ENCODE peak calls at places on chromosomes 11 and 22, in seven cellular contexts. V is spleen, C is psoas muscle, M is IMR-90, Z is neural progenitor cell, Y is iPS DF 6.9, J is right atrium auricular region. K is an unnamed sample. For H3K4me1, the result is how much of the 10 kb centered on the place peaks cover.

GRCh38 chr11:118537409-118537980 is 6.5 kb downstream of the TMEM25 start:
- DNase-seq in V (no peak), C (no peak), M (no peak), Z (no peak), Y (no peak), J (no peak), K (no peak)

GRCh38 chr11:87368876-87369480 is 331.2 kb downstream of the TMEM135 start:
- DNase-seq in V (no peak), C (no peak), M (no peak), Z (no peak), Y (no peak), J (no peak), K (no peak)

GRCh38 chr11:68673291-68673930 is 10.9 kb upstream of the GAL start:
- DNase-seq in V (peak), C (peak), M (no peak), Z (no peak), Y (no peak), J (no peak), K (peak)

GRCh38 chr11:126628790-126629621 is 273.5 kb downstream of the ST3GAL4 start:
- DNase-seq in V (no peak), C (no peak), M (peak), Z (no peak), Y (no peak), J (no peak), K (no peak)

GRCh38 chr11:83449338-83449913 is 163.3 kb upstream of the CCDC90B start:
- DNase-seq in V (no peak), C (no peak), M (no peak), Z (no peak), Y (no peak), J (no peak), K (no peak)

GRCh38 chr22:43399338-43399979 is 12.4 kb upstream of the MPPED1 start:
- DNase-seq in V (peak), C (no peak), M (no peak), Z (no peak), Y (no peak), J (no peak), K (no peak)

GRCh38 chr11:104159356-104159755 is 4.6 kb downstream of the PDGFD start:
- DNase-seq in V (no peak), C (no peak), M (peak), Z (no peak), Y (no peak), J (no peak), K (no peak)

GRCh38 chr11:57700425-57700824 is 11.6 kb downstream of the MED19 start:
- DNase-seq in V (no peak), C (no peak), M (no peak), Z (peak), Y (no peak), J (no peak), K (no peak)

GRCh38 chr11:62487698-62488551 is 58.7 kb downstream of the AHNAK start:
- DNase-seq in V (no peak), C (no peak), M (no peak), Z (no peak), Y (no peak), J (no peak), K (no peak)

GRCh38 chr11:61052182-61052972 is 49.9 kb upstream of the CD5 start:
- DNase-seq in V (peak), C (no peak), M (no peak), Z (no peak), Y (no peak), J (no peak), K (no peak)

GRCh38 chr11:110991621-110992355 is 253.7 kb upstream of the POU2AF2 start:
- DNase-seq in V (no peak), C (peak), M (no peak), Z (no peak), Y (no peak), J (no peak), K (no peak)

GRCh38 chr22:46942816-46943783 is 180.7 kb downstream of the TBC1D22A start:
- DNase-seq in V (peak), C (peak), M (no peak), Z (no peak), Y (no peak), J (peak), K (no peak)

GRCh38 chr11:59678118-59678812 is 9.4 kb upstream of the PATL1 start:
- DNase-seq in V (no peak), C (no peak), M (no peak), Z (no peak), Y (no peak), J (no peak), K (no peak)

GRCh38 chr11:65468874-65469333 is 29.9 kb upstream of the MALAT1 start:
- DNase-seq in V (peak), C (no peak), M (no peak), Z (peak), Y (no peak), J (no peak), K (peak)

GRCh38 chr11:61332266-61332822 is 561 bp downstream of the DDB1 start:
- DNase-seq in V (no peak), C (no peak), M (peak), Z (peak), Y (no peak), J (no peak), K (no peak)

GRCh38 chr11:66710384-66710930 is 18.6 kb downstream of the SPTBN2 start:
- DNase-seq in V (no peak), C (peak), M (no peak), Z (no peak), Y (no peak), J (no peak), K (no peak)

GRCh38 chr11:122115520-122116343 is at the start of gene BLID:
- DNase-seq in V (no peak), C (peak), M (peak), Z (peak), Y (no peak), J (no peak), K (peak)

GRCh38 chr11:96149743-96150555 is 193.0 kb downstream of the MAML2 start:
- DNase-seq in V (no peak), C (no peak), M (peak), Z (no peak), Y (no peak), J (no peak), K (no peak)

GRCh38 chr22:32079110-32080089 is 36.3 kb downstream of the SLC5A1 start:
- DNase-seq in V (no peak), C (no peak), M (peak), Z (no peak), Y (no peak), J (no peak), K (no peak)

GRCh38 chr11:20661445-20661844 is 7.9 kb upstream of the NELL1 start:
- DNase-seq in V (no peak), C (no peak), M (no peak), Z (no peak), Y (no peak), J (no peak), K (no peak)

GRCh38 chr11:80873309-80873999 is 1432.6 kb upstream of the TENM4 start:
- DNase-seq in V (no peak), C (no peak), M (no peak), Z (no peak), Y (no peak), J (no peak), K (no peak)

GRCh38 chr11:36150986-36151385 is 138.2 kb downstream of the COMMD9 start:
- DNase-seq in V (no peak), C (no peak), M (peak), Z (no peak), Y (no peak), J (no peak), K (no peak)

GRCh38 chr11:128471138-128471661 is 116.2 kb downstream of the ETS1 start:
- DNase-seq in V (peak), C (no peak), M (no peak), Z (no peak), Y (no peak), J (no peak), K (no peak)

GRCh38 chr22:48980409-48980808 is 847.3 kb downstream of the BRD1 start:
- DNase-seq in V (no peak), C (no peak), M (no peak), Z (no peak), Y (no peak), J (no peak), K (no peak)

GRCh38 chr11:110125632-110126031 is 32.4 kb downstream of the ZC3H12C start:
- DNase-seq in V (no peak), C (no peak), M (peak), Z (no peak), Y (no peak), J (no peak), K (no peak)

GRCh38 chr22:29351891-29352290 is 36.4 kb upstream of the RASL10A start:
- DNase-seq in V (peak), C (peak), M (no peak), Z (no peak), Y (no peak), J (no peak), K (no peak)

GRCh38 chr11:111635706-111636045 is 33.4 kb downstream of the SIK2 start:
- DNase-seq in V (no peak), C (no peak), M (peak), Z (no peak), Y (no peak), J (no peak), K (no peak)

GRCh38 chr22:49648053-49648452 is 179.6 kb downstream of the BRD1 start:
- DNase-seq in V (no peak), C (no peak), M (no peak), Z (no peak), Y (no peak), J (no peak), K (no peak)

GRCh38 chr11:73585834-73586575 is 11.9 kb downstream of the FAM168A start:
- DNase-seq in V (no peak), C (no peak), M (peak), Z (no peak), Y (no peak), J (no peak), K (no peak)

GRCh38 chr11:102810943-102811528 is 13.1 kb upstream of the MMP1 start:
- DNase-seq in V (no peak), C (no peak), M (peak), Z (peak), Y (peak), J (no peak), K (no peak)

GRCh38 chr11:61533401-61533800 is 24.9 kb downstream of the LRRC10B start:
- DNase-seq in V (no peak), C (no peak), M (no peak), Z (no peak), Y (no peak), J (no peak), K (no peak)

GRCh38 chr11:112652786-112653390 is 308.3 kb upstream of the NCAM1 start:
- DNase-seq in V (no peak), C (no peak), M (peak), Z (no peak), Y (no peak), J (no peak), K (no peak)

GRCh38 chr11:129331871-129332274 is 43.8 kb upstream of the BARX2 start:
- DNase-seq in V (peak), C (peak), M (peak), Z (peak), Y (peak), J (peak), K (peak)

GRCh38 chr11:31956310-31956709 is 134.6 kb upstream of the RCN1 start:
- DNase-seq in V (no peak), C (no peak), M (peak), Z (no peak), Y (no peak), J (no peak), K (no peak)

GRCh38 chr11:1126491-1126926 is 31.2 kb upstream of the MUC5AC start:
- DNase-seq in V (no peak), C (no peak), M (no peak), Z (no peak), Y (no peak), J (no peak), K (peak)

GRCh38 chr11:45995342-45995734 is 72.9 kb downstream of the LARGE2 start:
- DNase-seq in V (no peak), C (no peak), M (no peak), Z (no peak), Y (no peak), J (no peak), K (no peak)

DNA sequence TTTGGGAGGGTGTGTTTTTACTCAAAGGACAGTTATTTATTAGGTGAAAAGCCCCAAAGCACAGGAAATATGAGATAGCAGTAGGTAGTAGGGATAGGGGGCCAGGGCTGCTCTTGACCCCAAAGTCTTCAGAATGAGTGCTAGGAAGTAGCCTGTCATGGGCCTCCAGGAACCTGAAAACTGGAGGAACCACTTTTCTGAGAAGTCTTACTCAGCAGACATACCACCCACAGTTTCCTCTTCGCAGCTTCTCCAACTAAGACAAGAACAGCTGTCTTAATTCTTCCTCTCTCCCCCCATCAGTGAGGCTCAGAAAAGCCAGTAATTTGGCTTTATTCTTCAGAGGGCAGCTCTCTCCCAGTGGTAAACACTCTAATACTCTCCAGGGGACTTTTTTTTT is 84.0 kb upstream of the CTSC start:
- DNase-seq in V (no peak), C (no peak), M (peak), Z (peak), Y (no peak), J (no peak), K (no peak)
- H3K4me1 ChIP-seq in V (under half), C (under half), M (under half), Z (under half), Y (under half), J (under half), K (under half)

GRCh38 chr11:8711895-8712442 is 29.4 kb downstream of the RPL27A start:
- DNase-seq in V (no peak), C (no peak), M (no peak), Z (no peak), Y (no peak), J (no peak), K (no peak)
- H3K4me1 ChIP-seq in V (under half), C (half or more), M (under half), Z (under half), Y (under half), J (half or more), K (under half)

DNA sequence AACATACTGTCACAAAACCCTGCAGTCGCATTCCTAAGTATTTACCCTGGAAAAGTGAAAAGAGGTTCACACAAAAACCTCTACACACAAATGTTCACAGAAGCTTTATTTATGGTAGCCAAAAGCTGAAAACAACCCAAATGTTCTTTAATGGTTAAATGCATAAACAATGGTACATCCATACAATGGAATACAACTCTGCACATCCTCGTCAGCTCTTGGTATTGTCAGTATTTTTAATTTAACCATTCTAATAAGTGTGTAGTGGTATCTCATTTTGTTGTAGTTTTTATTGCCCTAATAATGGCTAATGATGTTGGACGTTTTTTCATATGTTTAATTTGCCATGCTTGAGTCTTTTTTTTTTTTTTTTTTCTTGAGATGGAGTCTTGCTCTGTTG is 99.4 kb downstream of the ATXN10 start:
- DNase-seq in V (no peak), C (no peak), M (no peak), Z (no peak), Y (no peak), J (no peak), K (no peak)
- H3K4me1 ChIP-seq in V (under half), C (under half), M (under half), Z (under half), Y (under half), J (under half), K (under half)

DNA sequence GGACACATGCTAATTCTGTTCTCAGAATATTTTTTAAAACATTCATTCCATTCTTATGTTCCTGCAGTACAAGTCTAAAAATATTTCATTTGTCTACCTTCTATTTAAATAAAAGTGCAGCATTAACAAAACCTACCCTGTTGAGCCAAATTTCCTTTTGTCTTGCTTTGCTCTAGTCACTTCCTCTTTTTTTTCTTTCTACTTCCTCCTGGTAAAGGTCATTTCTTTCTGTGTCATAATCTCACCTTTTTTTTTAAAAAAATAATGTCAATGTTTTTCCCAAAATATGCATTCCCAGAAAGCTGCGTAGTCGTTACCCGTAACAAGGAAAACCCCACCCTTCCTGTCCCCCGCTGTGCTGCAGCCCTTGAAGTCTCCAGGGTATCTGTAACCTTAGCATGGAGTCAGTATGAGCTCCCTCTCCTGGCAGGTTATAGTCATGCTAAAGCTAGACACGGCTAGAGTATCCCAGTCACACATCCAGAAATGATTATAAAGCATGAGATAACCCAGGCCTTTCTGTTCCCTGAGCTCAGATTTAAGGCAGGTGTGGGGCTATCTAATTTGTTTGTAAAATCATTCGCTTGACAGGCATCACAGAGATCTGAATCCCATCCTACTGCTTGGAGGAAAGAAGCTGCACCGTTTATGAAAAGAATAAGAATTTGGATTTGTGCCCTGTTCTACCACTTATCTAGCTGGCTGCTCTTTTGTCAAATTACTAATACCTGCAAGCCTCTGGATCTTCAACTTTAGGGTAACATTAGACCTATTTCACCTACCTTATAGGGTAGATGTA is 51.1 kb upstream of the EED start:
- DNase-seq in V (peak), C (peak), M (peak), Z (peak), Y (peak), J (peak), K (peak)
- H3K4me1 ChIP-seq in V (under half), C (under half), M (under half), Z (under half), Y (under half), J (under half), K (under half)

GRCh38 chr22:20528405-20528978 is 21.1 kb downstream of the MED15 start:
- DNase-seq in V (no peak), C (no peak), M (no peak), Z (no peak), Y (no peak), J (no peak), K (no peak)

GRCh38 chr22:20526305-20526627 is 18.9 kb downstream of the MED15 start:
- DNase-seq in V (no peak), C (no peak), M (no peak), Z (no peak), Y (no peak), J (no peak), K (no peak)

GRCh38 chr22:20525048-20525447 is 17.6 kb downstream of the MED15 start:
- DNase-seq in V (no peak), C (no peak), M (no peak), Z (no peak), Y (no peak), J (no peak), K (no peak)

GRCh38 chr22:20524004-20524481 is 16.6 kb downstream of the MED15 start:
- DNase-seq in V (no peak), C (no peak), M (peak), Z (no peak), Y (no peak), J (no peak), K (no peak)

GRCh38 chr22:20526628-20527355 is 19.4 kb downstream of the MED15 start:
- DNase-seq in V (no peak), C (no peak), M (peak), Z (no peak), Y (no peak), J (no peak), K (no peak)
- H3K4me1 ChIP-seq in V (under half), C (under half), M (under half), Z (under half), Y (under half), J (half or more), K (under half)

GRCh38 chr11:3942160-3942955 is 86.9 kb downstream of the STIM1 start:
- DNase-seq in V (no peak), C (no peak), M (no peak), Z (no peak), Y (no peak), J (no peak), K (no peak)

GRCh38 chr11:3944198-3944597 is 88.7 kb downstream of the STIM1 start:
- DNase-seq in V (no peak), C (peak), M (no peak), Z (no peak), Y (no peak), J (no peak), K (no peak)

GRCh38 chr11:3939651-3940190 is 84.3 kb downstream of the STIM1 start:
- DNase-seq in V (no peak), C (no peak), M (peak), Z (no peak), Y (no peak), J (no peak), K (no peak)

GRCh38 chr11:3946445-3947017 is 91.1 kb downstream of the STIM1 start:
- DNase-seq in V (no peak), C (no peak), M (no peak), Z (no peak), Y (no peak), J (no peak), K (no peak)

GRCh38 chr11:3942956-3943497 is 87.6 kb downstream of the STIM1 start:
- DNase-seq in V (no peak), C (no peak), M (no peak), Z (no peak), Y (no peak), J (no peak), K (no peak)
- H3K4me1 ChIP-seq in V (half or more), C (half or more), M (under half), Z (under half), Y (under half), J (half or more), K (half or more)

DNA sequence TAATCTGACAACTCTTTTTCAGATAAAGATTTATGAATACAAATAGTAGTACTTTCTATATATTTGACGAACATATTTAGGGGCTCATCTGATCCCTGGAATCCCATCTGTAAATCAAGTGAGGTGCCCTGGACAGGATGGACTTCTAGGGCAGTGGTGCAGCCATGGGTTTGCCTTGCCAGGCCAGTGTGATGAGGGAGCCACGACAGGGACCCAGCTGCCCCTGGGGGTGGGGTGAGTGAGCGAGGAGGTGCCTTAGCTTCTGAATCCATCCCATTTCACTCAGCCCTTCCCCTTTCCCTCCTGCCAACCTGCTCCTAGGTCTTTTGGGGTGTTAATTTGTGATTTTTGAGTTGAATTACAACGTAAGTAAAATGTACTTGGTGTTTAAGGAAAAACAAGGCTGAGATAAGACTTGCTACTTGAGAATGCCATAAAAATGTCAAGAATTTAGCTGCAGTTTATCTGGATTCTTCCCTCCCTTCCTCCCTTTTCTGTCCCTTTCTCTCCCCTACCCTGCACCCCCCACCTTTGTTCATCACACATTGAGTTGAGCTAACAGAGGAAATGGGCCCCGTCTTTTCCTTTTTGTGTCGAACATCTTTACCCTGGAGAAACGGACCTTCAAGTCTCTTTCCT is 60.8 kb downstream of the PPFIBP2 start:
- DNase-seq in V (no peak), C (no peak), M (no peak), Z (no peak), Y (no peak), J (no peak), K (no peak)
- H3K4me1 ChIP-seq in V (under half), C (half or more), M (half or more), Z (under half), Y (under half), J (under half), K (half or more)

K was measured in upper lobe of right lung.